ENCODE peak calls at places on chromosomes 6 and 20, in ten cellular contexts. H, I, S, Q, B, F, R, E, D and M are unnamed samples.
A peak's percentile ranks its signal among the peaks of the same experiment; 100 is the strongest.

GRCh38 chr6:116404706-116405105 is 34.0 kb downstream of the DSE start:
- DNase-seq in S (no peak), R (no peak), D (peak; percentile 58), H (no peak), F (no peak), E (no peak), I (no peak), Q (no peak), B (no peak), M (no peak)

GRCh38 chr6:53090576-53090975 is 25.4 kb downstream of the FBXO9 start:
- DNase-seq in S (no peak), F (no peak), R (no peak), B (no peak), H (no peak), D (no peak), E (no peak), Q (no peak), I (no peak), M (no peak)

GRCh38 chr6:22368794-22369193 is 72.0 kb upstream of the PRL start:
- DNase-seq in F (no peak), H (no peak), B (no peak), D (peak; percentile 41), Q (no peak), E (no peak), S (no peak), I (no peak), R (no peak), M (no peak)

GRCh38 chr6:104952911-104953409 is 3.9 kb upstream of the LIN28B start:
- DNase-seq in D (no peak), H (no peak), Q (no peak), S (no peak), B (no peak), I (no peak), E (no peak), R (no peak), F (peak; percentile 77), M (no peak)

GRCh38 chr6:72042088-72042487 is 155.7 kb downstream of the RIMS1 start:
- DNase-seq in D (no peak), S (no peak), E (no peak), F (no peak), B (no peak), H (no peak), I (no peak), Q (no peak), R (no peak), M (no peak)

GRCh38 chr6:131924881-131925474 is 26.2 kb downstream of the CCN2 start:
- DNase-seq in S (no peak), Q (no peak), B (no peak), F (peak; percentile 8), I (no peak), E (peak; percentile 77), R (no peak), H (no peak), D (peak; percentile 70), M (no peak)

GRCh38 chr6:31479933-31480535 is 17.9 kb upstream of the MICB start:
- DNase-seq in I (no peak), S (peak; percentile 49), B (no peak), H (no peak), D (no peak), F (no peak), Q (no peak), R (peak; percentile 45), E (no peak), M (no peak)

GRCh38 chr20:6768228-6769185 is 1.0 kb downstream of the BMP2 start:
- DNase-seq in E (no peak), Q (peak; percentile 29), S (peak; percentile 70), R (no peak), D (peak; percentile 49), B (no peak), F (no peak), H (peak; percentile 27), I (peak; percentile 32), M (no peak)

GRCh38 chr6:169881398-169881797 is 130.0 kb downstream of the ERMARD start:
- DNase-seq in I (no peak), H (no peak), S (no peak), F (no peak), B (no peak), R (no peak), E (no peak), D (no peak), Q (no peak), M (no peak)

GRCh38 chr6:3162067-3162497 is 4.7 kb upstream of the TUBB2A start:
- DNase-seq in S (no peak), F (peak; percentile 91), E (no peak), I (no peak), B (no peak), H (no peak), R (no peak), Q (no peak), D (no peak), M (no peak)

GRCh38 chr6:3165631-3166534 is 8.5 kb upstream of the TUBB2A start:
- DNase-seq in Q (no peak), D (peak; percentile 58), H (no peak), S (no peak), R (no peak), B (no peak), I (no peak), E (peak; percentile 18), F (peak; percentile 67), M (no peak)

GRCh38 chr6:3164388-3164787 is 7.0 kb upstream of the TUBB2A start:
- DNase-seq in S (no peak), D (no peak), F (no peak), E (no peak), R (no peak), Q (no peak), I (no peak), H (no peak), B (no peak), M (no peak)

GRCh38 chr6:3162565-3163247 is 5.4 kb upstream of the TUBB2A start:
- DNase-seq in D (peak; percentile 70), I (peak; percentile 76), B (no peak), H (peak; percentile 82), S (peak; percentile 90), F (peak; percentile 92), R (no peak), Q (peak; percentile 72), E (peak; percentile 80), M (no peak)

GRCh38 chr6:3163248-3163594 is 5.9 kb upstream of the TUBB2A start:
- DNase-seq in B (no peak), H (no peak), R (no peak), D (peak; percentile 10), S (no peak), Q (peak; percentile 59), F (no peak), E (no peak), I (no peak), M (no peak)
- TF ChIP-seq POLR2AphosphoS5 in B (no peak), H (no peak), R (no peak), D (no peak), S (no peak), Q (no peak), F (peak; percentile 10), E (no peak), I (no peak), M (no peak)

DNA sequence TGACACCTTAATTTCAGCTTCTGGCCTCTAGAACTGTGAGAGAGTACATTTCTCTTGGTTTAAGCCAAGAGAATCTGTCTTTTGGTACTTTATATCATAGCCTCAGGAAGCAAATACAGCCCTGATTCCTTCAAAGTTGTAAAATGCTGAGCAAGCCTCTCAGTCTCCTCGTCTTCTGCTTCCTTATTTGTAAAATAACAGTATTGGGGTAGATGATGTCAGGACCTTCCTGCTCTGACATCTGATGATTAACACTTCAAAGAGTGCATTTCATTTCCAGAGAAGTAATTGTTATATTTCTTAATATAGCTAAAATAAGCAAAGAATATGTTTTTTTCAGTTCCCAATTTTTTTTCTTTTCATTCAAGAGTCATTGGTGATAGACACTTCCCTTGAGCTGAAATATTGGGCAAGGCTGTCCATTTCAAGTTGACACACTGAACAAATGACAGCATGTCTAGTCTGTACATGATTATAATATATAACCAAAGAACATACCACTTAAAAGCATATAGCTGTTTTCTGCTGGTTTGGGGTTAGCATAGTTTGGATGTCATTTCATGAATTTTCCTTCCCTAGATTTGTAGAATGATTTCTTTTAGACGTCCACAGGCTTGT is 53.4 kb downstream of the SLX4IP start:
- DNase-seq in F (no peak), D (no peak), H (no peak), R (no peak), B (no peak), I (no peak), E (no peak), Q (no peak), S (no peak), M (no peak)
- H3K4me3 ChIP-seq in F (no peak overlapping the region), D (no peak overlapping the region), H (no peak overlapping the region), R (no peak overlapping the region), B (no peak overlapping the region), I (no peak overlapping the region), E (no peak overlapping the region), Q (no peak overlapping the region), S (no peak overlapping the region), M (no peak overlapping the region)

GRCh38 chr6:157235600-157236039 is 87.7 kb downstream of the TMEM242 start:
- DNase-seq in I (peak; percentile 59), H (peak; percentile 67), S (peak; percentile 82), B (no peak), D (peak; percentile 55), Q (peak; percentile 40), E (peak; percentile 45), R (no peak), F (no peak), M (peak; percentile 81)
- TF ChIP-seq POLR2A in I (no peak), H (no peak), S (no peak), B (no peak), D (no peak), Q (no peak), E (no peak), R (no peak), F (no peak), M (no peak)

GRCh38 chr20:32831982-32832381 is 12.2 kb downstream of the MAPRE1 start:
- DNase-seq in I (no peak), R (no peak), E (no peak), H (no peak), Q (no peak), D (no peak), B (no peak), S (no peak), F (no peak), M (no peak)

GRCh38 chr20:32832664-32833063 is 12.9 kb downstream of the MAPRE1 start:
- DNase-seq in Q (no peak), E (no peak), F (no peak), D (no peak), B (no peak), R (no peak), S (no peak), I (no peak), H (no peak), M (no peak)

GRCh38 chr20:32829291-32830005 is 9.7 kb downstream of the MAPRE1 start:
- DNase-seq in Q (no peak), B (no peak), D (no peak), S (peak; percentile 78), E (no peak), H (no peak), R (no peak), I (no peak), F (no peak), M (no peak)

GRCh38 chr20:32828029-32828666 is 8.4 kb downstream of the MAPRE1 start:
- DNase-seq in H (no peak), Q (no peak), S (peak; percentile 2), F (no peak), D (peak; percentile 66), E (no peak), I (no peak), R (no peak), B (no peak), M (no peak)

DNA sequence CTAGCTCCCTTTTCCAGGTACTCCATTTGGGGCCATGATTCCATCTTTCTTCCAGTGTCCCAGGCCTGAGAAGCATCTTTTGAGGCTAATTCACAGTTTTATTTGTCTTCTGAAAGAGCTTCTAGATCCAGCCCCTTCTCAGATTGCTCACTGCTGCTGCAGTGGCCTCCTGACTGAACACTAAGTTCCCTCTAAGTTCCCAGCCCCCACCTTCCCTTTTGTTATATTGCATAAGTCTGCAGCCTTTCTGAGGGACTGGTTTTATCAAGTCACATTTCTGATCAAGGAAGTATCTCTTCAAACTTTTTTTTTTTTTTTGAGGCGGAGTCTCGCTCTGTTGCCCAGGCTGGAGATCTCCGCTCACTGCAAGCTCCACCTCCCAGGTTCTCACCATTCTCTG is 10.7 kb downstream of the MAPRE1 start:
- DNase-seq in I (no peak), H (peak; percentile 22), D (no peak), Q (peak; percentile 63), R (no peak), E (no peak), S (no peak), F (no peak), B (no peak), M (no peak)
- TF ChIP-seq POLR2AphosphoS5 in I (no peak), H (no peak), D (no peak), Q (no peak), R (peak; percentile 12), E (no peak), S (peak; percentile 31), F (no peak), B (no peak), M (no peak)